ENCODE peak calls at places on chromosomes 7 and 10, in ten cellular contexts. F is BJ; G is MCF 10A; L is HEK293T; Q is SJSA1; T is effector memory CD8-positive, alpha-beta T cell; R is mesothelial cell of epicardium; E is skeletal muscle cell; I is naive thymus-derived CD8-positive, alpha-beta T cell; H is endothelial cell. P is an unnamed sample.
A peak's percentile ranks its signal among the peaks of the same experiment; 100 is the strongest.

GRCh38 chr7:133562617-133563016 is 309.7 kb downstream of the EXOC4 start:
- DNase-seq in F (peak; percentile 88), G (no peak), L (no peak), Q (no peak), T (no peak), R (no peak), E (no peak), I (no peak), H (no peak), P (no peak)

GRCh38 chr7:8991159-8991558 is 557.8 kb downstream of the NXPH1 start:
- DNase-seq in F (no peak), G (no peak), L (no peak), Q (no peak), T (no peak), R (no peak), E (no peak), I (no peak), H (no peak), P (no peak)

GRCh38 chr7:146319625-146320024 is 203.0 kb downstream of the CNTNAP2 start:
- DNase-seq in F (no peak), G (no peak), L (no peak), Q (no peak), T (no peak), R (no peak), E (no peak), I (no peak), H (no peak), P (no peak)

GRCh38 chr10:117174439-117175214 is 22.7 kb upstream of the KCNK18 start:
- DNase-seq in F (no peak), G (peak; percentile 89), L (peak; percentile 84), Q (peak; percentile 70), T (peak; percentile 71), R (peak; percentile 88), E (peak; percentile 10), I (peak; percentile 86), H (peak; percentile 91), P (peak; percentile 68)

GRCh38 chr7:25758559-25758958 is 393.4 kb upstream of the NFE2L3 start:
- DNase-seq in F (no peak), G (no peak), L (no peak), Q (no peak), T (no peak), R (no peak), E (no peak), I (no peak), H (no peak), P (no peak)

GRCh38 chr10:92087750-92088395 is 164.3 kb downstream of the BTAF1 start:
- DNase-seq in F (no peak), G (peak; percentile 89), L (peak; percentile 81), Q (peak; percentile 72), T (peak; percentile 29), R (peak; percentile 57), E (peak; percentile 48), I (peak; percentile 30), H (peak; percentile 71), P (peak; percentile 4)

GRCh38 chr7:104914427-104914826 is 99.6 kb upstream of the KMT2E start:
- DNase-seq in F (no peak), G (no peak), L (no peak), Q (no peak), T (no peak), R (no peak), E (no peak), I (no peak), H (no peak), P (no peak)

GRCh38 chr7:90698616-90699015 is 102.5 kb downstream of the CDK14 start:
- DNase-seq in F (no peak), G (no peak), L (no peak), Q (no peak), T (no peak), R (no peak), E (no peak), I (no peak), H (no peak), P (no peak)

GRCh38 chr10:123081896-123082295 is 53.9 kb upstream of the HMX3 start:
- DNase-seq in F (no peak), G (no peak), L (no peak), Q (no peak), T (no peak), R (no peak), E (no peak), I (no peak), H (no peak), P (no peak)

GRCh38 chr10:16779375-16779774 is 37.8 kb downstream of the RSU1 start:
- DNase-seq in F (no peak), G (no peak), L (no peak), Q (no peak), T (no peak), R (no peak), E (no peak), I (peak; percentile 13), H (no peak), P (no peak)

GRCh38 chr10:98485959-98486358 is 39.2 kb upstream of the HPS1 start:
- DNase-seq in F (no peak), G (no peak), L (no peak), Q (no peak), T (no peak), R (no peak), E (peak; percentile 4), I (no peak), H (no peak), P (no peak)

GRCh38 chr10:50279489-50279888 is 28.2 kb upstream of the ASAH2 start:
- DNase-seq in F (no peak), G (peak; percentile 54), L (no peak), Q (no peak), T (no peak), R (no peak), E (no peak), I (no peak), H (no peak), P (no peak)

P was measured in effector CD8-positive, alpha-beta T cell.